ENCODE peak calls at places on chromosome 5, in four cellular contexts. One of them, this sample, is unnamed.

GRCh38 chr5:172274951-172275753 is 8.4 kb downstream of the UBTD2 start:
- DNase-seq in GM12892: no peak
- DNase-seq in GM12878: peak
- DNase-seq in HepG2: no peak
- DNase-seq in this sample: no peak

GRCh38 chr5:40841068-40841805 is at the start of gene CARD6:
- DNase-seq in GM12892: no peak
- DNase-seq in HepG2: no peak
- DNase-seq in GM12878: no peak
- DNase-seq in this sample: no peak

GRCh38 chr5:125746936-125747335 is 676.3 kb upstream of the GRAMD2B start:
- DNase-seq in HepG2: no peak
- DNase-seq in GM12892: no peak
- DNase-seq in GM12878: no peak
- DNase-seq in this sample: no peak

GRCh38 chr5:176542135-176542595 is 5.0 kb upstream of the RNF44 start:
- DNase-seq in GM12892: no peak
- DNase-seq in HepG2: no peak
- DNase-seq in GM12878: no peak
- DNase-seq in this sample: no peak

GRCh38 chr5:81757404-81757803 is 6.5 kb upstream of the SSBP2 start:
- DNase-seq in GM12878: no peak
- DNase-seq in GM12892: no peak
- DNase-seq in HepG2: no peak
- DNase-seq in this sample: no peak

GRCh38 chr5:74643160-74643562 is 2.6 kb upstream of the ENC1 start:
- DNase-seq in GM12878: no peak
- DNase-seq in GM12892: no peak
- DNase-seq in HepG2: peak
- DNase-seq in this sample: no peak

GRCh38 chr5:102758576-102758975 is 3.5 kb downstream of the PAM start:
- DNase-seq in HepG2: no peak
- DNase-seq in GM12878: no peak
- DNase-seq in GM12892: no peak
- DNase-seq in this sample: no peak

GRCh38 chr5:140381972-140382371 is 19.7 kb upstream of the ANKHD1 start:
- DNase-seq in HepG2: no peak
- DNase-seq in GM12892: no peak
- DNase-seq in GM12878: no peak
- DNase-seq in this sample: no peak

GRCh38 chr5:92574023-92574422 is 1007.0 kb downstream of the NR2F1-AS1 start:
- DNase-seq in GM12878: no peak
- DNase-seq in GM12892: no peak
- DNase-seq in HepG2: no peak
- DNase-seq in this sample: no peak

GRCh38 chr5:96478983-96479382 is 45.9 kb upstream of the PCSK1 start:
- DNase-seq in GM12878: no peak
- DNase-seq in GM12892: no peak
- DNase-seq in HepG2: no peak
- DNase-seq in this sample: no peak

GRCh38 chr5:41648976-41649375 is 138.6 kb upstream of the PLCXD3 start:
- DNase-seq in HepG2: no peak
- DNase-seq in GM12878: no peak
- DNase-seq in GM12892: no peak
- DNase-seq in this sample: no peak

GRCh38 chr5:135847976-135848375 is 13.5 kb downstream of the SLC25A48 start:
- DNase-seq in GM12878: no peak
- DNase-seq in HepG2: no peak
- DNase-seq in GM12892: no peak
- DNase-seq in this sample: no peak

GRCh38 chr5:81626524-81626923 is 124.4 kb downstream of the SSBP2 start:
- DNase-seq in HepG2: peak
- DNase-seq in GM12878: no peak
- DNase-seq in GM12892: no peak
- DNase-seq in this sample: no peak

GRCh38 chr5:164484948-164485347 is 979.5 kb downstream of the MAT2B start:
- DNase-seq in GM12878: no peak
- DNase-seq in HepG2: no peak
- DNase-seq in GM12892: no peak
- DNase-seq in this sample: no peak

GRCh38 chr5:174320051-174320450 is 274.5 kb downstream of the NSG2 start:
- DNase-seq in GM12892: no peak
- DNase-seq in HepG2: no peak
- DNase-seq in GM12878: no peak
- DNase-seq in this sample: no peak

GRCh38 chr5:68071731-68072130 is 143.8 kb upstream of the PIK3R1 start:
- DNase-seq in GM12878: no peak
- DNase-seq in GM12892: no peak
- DNase-seq in HepG2: no peak
- DNase-seq in this sample: no peak

GRCh38 chr5:168747987-168748777 is 169.0 kb upstream of the PANK3 start:
- DNase-seq in GM12892: peak
- DNase-seq in HepG2: peak
- DNase-seq in GM12878: no peak
- DNase-seq in this sample: peak
- TF ChIP-seq TAF1 in GM12892: no peak
- TF ChIP-seq TAF1 in HepG2: no peak
- TF ChIP-seq TAF1 in GM12878: no peak
- TF ChIP-seq TAF1 in this sample: no peak

GRCh38 chr5:16520806-16521205 is 55.2 kb upstream of the ZNF622 start:
- DNase-seq in GM12878: no peak
- DNase-seq in HepG2: no peak
- DNase-seq in GM12892: no peak
- DNase-seq in this sample: no peak

GRCh38 chr5:16519435-16519834 is 53.8 kb upstream of the ZNF622 start:
- DNase-seq in GM12892: no peak
- DNase-seq in GM12878: no peak
- DNase-seq in HepG2: no peak
- DNase-seq in this sample: no peak

GRCh38 chr5:16518606-16519005 is 53.0 kb upstream of the ZNF622 start:
- DNase-seq in GM12878: no peak
- DNase-seq in GM12892: no peak
- DNase-seq in HepG2: no peak
- DNase-seq in this sample: no peak

GRCh38 chr5:16522096-16522495 is 56.5 kb upstream of the ZNF622 start:
- DNase-seq in GM12878: no peak
- DNase-seq in HepG2: no peak
- DNase-seq in GM12892: no peak
- DNase-seq in this sample: no peak

DNA sequence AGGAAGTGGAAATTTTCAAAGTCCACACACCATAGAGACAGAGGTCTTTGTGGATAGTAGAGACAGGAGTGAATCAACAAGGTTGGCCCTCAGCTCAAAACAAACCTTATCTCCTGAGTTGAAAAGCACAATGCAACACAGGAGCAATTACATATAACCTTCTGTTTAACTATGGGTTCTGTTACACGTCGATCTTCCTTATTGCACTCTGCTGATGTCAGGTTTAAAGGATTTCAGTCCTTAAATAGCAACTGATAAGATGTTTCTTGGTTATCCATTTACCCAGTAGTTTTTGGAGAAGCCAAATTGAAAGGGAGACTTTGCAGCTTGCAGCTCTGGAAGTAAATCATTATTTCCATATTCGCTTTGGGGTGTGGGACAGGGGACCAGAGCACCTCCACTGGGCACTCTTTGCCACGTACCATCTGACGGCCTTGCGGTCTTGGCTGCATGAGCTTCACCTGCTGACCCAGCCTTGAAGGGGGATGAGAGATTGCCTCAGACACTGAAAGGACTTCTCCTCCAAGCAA is 56.0 kb upstream of the ZNF622 start:
- DNase-seq in GM12878: no peak
- DNase-seq in HepG2: peak
- DNase-seq in GM12892: no peak
- DNase-seq in this sample: no peak
- TF ChIP-seq POLR2A in GM12878: no peak
- TF ChIP-seq POLR2A in HepG2: no peak
- TF ChIP-seq POLR2A in GM12892: no peak
- TF ChIP-seq POLR2A in this sample: no peak

DNA sequence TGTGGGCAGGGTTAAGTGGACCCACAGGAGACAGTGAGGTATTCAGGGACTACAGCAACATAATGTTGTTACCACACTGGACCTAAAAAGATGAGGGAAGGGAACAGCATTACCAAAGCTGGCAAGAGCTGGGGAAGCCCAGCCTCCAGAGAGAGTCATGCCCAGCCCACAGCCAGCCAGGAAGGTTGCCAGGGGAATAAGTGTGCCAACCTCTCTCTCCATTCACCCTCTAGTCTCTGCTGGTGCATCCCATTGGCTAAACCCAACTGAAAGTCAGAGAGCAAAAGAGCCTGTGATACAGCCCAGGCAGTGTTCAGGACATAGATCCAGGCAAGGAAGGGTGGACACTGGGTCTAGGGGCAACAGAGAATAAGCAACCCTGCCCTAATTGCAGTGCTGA is 35.8 kb upstream of the AFAP1L1 start:
- DNase-seq in GM12878: no peak
- DNase-seq in GM12892: no peak
- DNase-seq in HepG2: no peak
- DNase-seq in this sample: no peak
- TF ChIP-seq POLR2AphosphoS5 in GM12878: no peak
- TF ChIP-seq POLR2AphosphoS5 in GM12892: no peak
- TF ChIP-seq POLR2AphosphoS5 in HepG2: no peak
- TF ChIP-seq POLR2AphosphoS5 in this sample: no peak

GRCh38 chr5:55331321-55331720 is 23.5 kb downstream of the MTREX start:
- DNase-seq in GM12892: no peak
- DNase-seq in HepG2: no peak
- DNase-seq in GM12878: no peak
- DNase-seq in this sample: no peak
- TF ChIP-seq TAF1 in GM12892: no peak
- TF ChIP-seq TAF1 in HepG2: no peak
- TF ChIP-seq TAF1 in GM12878: no peak
- TF ChIP-seq TAF1 in this sample: no peak

GRCh38 chr5:61162832-61163567 is 732 bp upstream of the SMIM15 start:
- DNase-seq in HepG2: peak
- DNase-seq in GM12878: no peak
- DNase-seq in GM12892: no peak
- DNase-seq in this sample: no peak

GRCh38 chr5:61160497-61160896 is 1.8 kb downstream of the SMIM15 start:
- DNase-seq in GM12878: no peak
- DNase-seq in HepG2: no peak
- DNase-seq in GM12892: no peak
- DNase-seq in this sample: no peak

GRCh38 chr5:61159841-61160240 is 2.4 kb downstream of the SMIM15 start:
- DNase-seq in HepG2: no peak
- DNase-seq in GM12892: no peak
- DNase-seq in GM12878: no peak
- DNase-seq in this sample: no peak

GRCh38 chr5:61163905-61164304 is 1.6 kb upstream of the SMIM15 start:
- DNase-seq in GM12878: no peak
- DNase-seq in HepG2: no peak
- DNase-seq in GM12892: no peak
- DNase-seq in this sample: no peak

GRCh38 chr5:61162010-61162831 is at the start of gene SMIM15:
- DNase-seq in GM12892: peak
- DNase-seq in HepG2: peak
- DNase-seq in GM12878: peak
- DNase-seq in this sample: peak
- TF ChIP-seq POLR2A in GM12892: peak
- TF ChIP-seq POLR2A in HepG2: peak
- TF ChIP-seq POLR2A in GM12878: peak
- TF ChIP-seq POLR2A in this sample: peak

DNA sequence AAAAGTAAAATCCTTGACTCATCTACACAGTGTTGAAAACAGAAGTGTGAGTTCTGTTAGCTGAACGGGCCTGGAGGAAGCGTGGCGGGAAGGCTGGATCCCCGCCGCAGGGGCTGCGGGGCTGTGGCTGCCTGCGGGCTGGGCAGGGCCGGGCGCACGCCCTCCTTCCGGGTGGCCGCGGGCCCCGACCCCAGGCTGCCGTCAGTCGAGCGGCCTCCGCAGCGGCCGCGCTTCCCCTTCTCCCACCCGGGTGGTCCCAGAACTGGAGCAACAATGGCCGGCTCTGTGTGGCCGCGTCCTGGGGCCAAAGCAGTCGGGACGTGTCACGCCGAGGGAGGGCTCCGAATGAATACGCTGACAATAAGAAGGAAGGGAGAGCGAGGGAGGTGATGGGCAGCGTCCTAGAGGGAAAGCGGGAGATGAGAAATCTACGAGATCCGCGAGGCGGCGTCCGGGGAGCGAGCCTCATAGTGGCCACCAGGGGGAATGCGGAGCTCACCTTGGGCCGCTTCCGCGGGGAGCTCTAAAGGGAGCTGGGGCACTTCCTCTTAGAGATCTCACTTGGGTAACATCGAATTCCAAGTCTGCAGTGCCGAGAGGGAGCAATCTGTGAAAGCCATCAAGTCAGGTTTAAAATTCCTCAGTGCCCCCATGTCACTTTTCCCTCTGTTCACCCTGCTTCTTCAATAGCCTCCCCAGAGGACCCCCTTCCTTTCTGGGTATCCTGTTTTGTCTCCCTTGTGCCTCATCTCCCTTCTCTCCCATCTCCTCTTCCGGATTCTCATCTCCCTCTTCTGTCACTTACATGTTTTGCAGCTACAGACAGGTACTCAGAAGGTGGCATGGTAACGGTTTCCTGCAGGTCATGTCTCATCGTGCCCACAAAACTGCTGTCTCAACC is 83.9 kb downstream of the SLC1A3 start:
- DNase-seq in GM12878: peak
- DNase-seq in HepG2: peak
- DNase-seq in GM12892: peak
- DNase-seq in this sample: peak
- TF ChIP-seq POLR2AphosphoS5 in GM12878: peak
- TF ChIP-seq POLR2AphosphoS5 in HepG2: no peak
- TF ChIP-seq POLR2AphosphoS5 in GM12892: peak
- TF ChIP-seq POLR2AphosphoS5 in this sample: no peak

This sample was measured in GM12891.